ENCODE peak calls at places on chromosomes 7 and 10, in six cellular contexts. K, U, E, O, G and I are unnamed samples. For H3K9me3, the result is how much of the 10 kb centered on the place peaks cover.

GRCh38 chr7:31105256-31105950 is 53.3 kb downstream of the ADCYAP1R1 start:
- DNase-seq in K (no peak), U (no peak), E (no peak), O (no peak), G (no peak), I (no peak)

GRCh38 chr7:143444785-143445184 is 1.5 kb downstream of the TAS2R60 start:
- DNase-seq in K (no peak), U (no peak), E (no peak), O (no peak), G (no peak), I (no peak)

GRCh38 chr7:75638607-75639070 is 100.1 kb downstream of the HIP1 start:
- DNase-seq in K (peak), U (peak), E (no peak), O (peak), G (peak), I (peak)

GRCh38 chr7:76278540-76278939 is 23.9 kb upstream of the HSPB1 start:
- DNase-seq in K (no peak), U (no peak), E (no peak), O (no peak), G (peak), I (no peak)

GRCh38 chr7:65722361-65722792 is 150.5 kb upstream of the VKORC1L1 start:
- DNase-seq in K (peak), U (peak), E (peak), O (no peak), G (peak), I (no peak)

GRCh38 chr7:101195884-101196283 is 5.0 kb downstream of the MOGAT3 start:
- DNase-seq in K (no peak), U (no peak), E (no peak), O (no peak), G (no peak), I (no peak)

GRCh38 chr7:105682331-105683070 is 101.2 kb upstream of the EFCAB10 start:
- DNase-seq in K (no peak), U (no peak), E (no peak), O (no peak), G (no peak), I (no peak)

GRCh38 chr7:157474685-157475084 is 137.9 kb downstream of the DNAJB6 start:
- DNase-seq in K (peak), U (peak), E (peak), O (no peak), G (no peak), I (peak)

GRCh38 chr7:117665393-117665792 is 185.6 kb downstream of the CFTR start:
- DNase-seq in K (no peak), U (no peak), E (no peak), O (no peak), G (peak), I (no peak)

DNA sequence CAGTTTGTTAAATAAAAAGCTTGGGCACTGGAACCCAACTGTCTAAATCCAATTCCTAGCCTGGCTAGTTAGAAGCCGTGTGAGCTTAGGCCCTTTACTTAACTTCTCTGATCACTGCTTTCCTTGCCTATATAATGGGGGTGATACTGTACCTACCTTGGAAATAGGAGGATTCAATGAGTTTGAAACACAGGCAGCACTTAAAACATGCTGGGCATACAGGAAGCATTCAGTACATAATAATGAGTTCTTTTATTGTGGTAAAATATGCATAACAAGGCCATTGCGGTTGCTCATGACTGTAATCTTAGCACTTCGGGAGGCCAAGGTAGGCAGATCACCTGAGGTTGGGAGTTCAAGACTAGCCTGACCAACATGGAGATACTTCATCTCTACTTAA is 47.4 kb upstream of the SEPHS1 start:
- DNase-seq in K (no peak), U (no peak), E (no peak), O (no peak), G (no peak), I (no peak)
- H3K27ac ChIP-seq in K (no peak), U (no peak), E (no peak), O (no peak), G (no peak), I (no peak)

GRCh38 chr10:11451640-11452260 is 159.7 kb downstream of the USP6NL start:
- DNase-seq in K (no peak), U (peak), E (no peak), O (no peak), G (no peak), I (no peak)
- H3K4me3 ChIP-seq in K (no peak), U (no peak), E (no peak), O (no peak), G (no peak), I (no peak)

DNA sequence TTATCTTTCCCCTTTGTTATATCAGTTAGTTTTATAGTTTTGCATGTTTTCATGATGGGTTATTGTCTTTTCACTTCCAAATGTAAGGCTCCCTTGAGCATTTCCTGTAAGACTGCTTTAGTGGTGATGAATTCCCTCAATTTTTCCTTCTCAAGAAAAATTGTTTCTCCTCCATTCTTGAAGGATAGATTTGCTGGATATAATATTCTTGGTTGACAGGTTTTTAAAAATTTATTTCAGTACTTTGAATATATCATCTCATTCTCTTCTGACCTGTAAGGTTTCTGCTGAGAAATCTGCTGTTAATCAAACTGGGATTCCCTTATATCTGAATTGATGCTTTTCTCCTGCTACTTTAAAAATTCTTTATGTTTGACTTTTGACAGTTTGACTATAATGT is 33.3 kb downstream of the SCART1 start:
- DNase-seq in K (no peak), U (no peak), E (no peak), O (no peak), G (no peak), I (no peak)
- H3K9me3 ChIP-seq in K (under half), U (under half), E (under half), O (under half), G (under half), I (under half)

GRCh38 chr7:1403844-1404404 is 55.3 kb downstream of the MICALL2 start:
- DNase-seq in K (no peak), U (no peak), E (no peak), O (no peak), G (peak), I (no peak)
- H3K27ac ChIP-seq in K (no peak), U (no peak), E (no peak), O (no peak), G (no peak), I (no peak)

GRCh38 chr10:17214991-17215781 is 12.9 kb upstream of the VIM start:
- DNase-seq in K (no peak), U (no peak), E (no peak), O (peak), G (peak), I (no peak)
- H3K4me3 ChIP-seq in K (no peak), U (no peak), E (no peak), O (peak), G (peak), I (peak)